ENCODE peak calls at places on chromosomes 2 and 18, in five cellular contexts. S, D, Q, E and L are unnamed samples.

GRCh38 chr18:22483407-22483806 is 65.7 kb upstream of the CTAGE1 start:
- DNase-seq in S (no peak), D (no peak), E (no peak), Q (no peak), L (no peak)

GRCh38 chr2:60555066-60555793 is 1.8 kb upstream of the BCL11A start:
- DNase-seq in D (no peak), Q (peak), S (peak), E (peak), L (peak)

GRCh38 chr2:112811841-112812306 is 24.7 kb downstream of the IL1B start:
- DNase-seq in D (no peak), E (peak), S (peak), Q (no peak), L (no peak)

GRCh38 chr2:128376241-128377041 is 57.8 kb upstream of the HS6ST1 start:
- DNase-seq in D (no peak), S (no peak), E (no peak), Q (no peak), L (no peak)

GRCh38 chr2:158179660-158180059 is 78.0 kb downstream of the UPP2 start:
- DNase-seq in D (no peak), Q (no peak), E (peak), S (peak), L (peak)

GRCh38 chr2:10009811-10010781 is 33.3 kb upstream of the KLF11 start:
- DNase-seq in Q (no peak), S (peak), D (no peak), E (peak), L (peak)

GRCh38 chr2:143030127-143030526 is 99.1 kb upstream of the ARHGAP15 start:
- DNase-seq in E (peak), Q (no peak), D (no peak), S (peak), L (no peak)

GRCh38 chr2:101367508-101367907 is 19.8 kb downstream of the CREG2 start:
- DNase-seq in E (no peak), Q (no peak), D (no peak), S (no peak), L (no peak)

GRCh38 chr2:208025814-208026184 is 472 bp upstream of the PLEKHM3 start:
- DNase-seq in E (no peak), S (no peak), D (no peak), Q (peak), L (no peak)

GRCh38 chr2:178084273-178084672 is 11.7 kb upstream of the PDE11A start:
- DNase-seq in E (no peak), S (no peak), Q (no peak), D (no peak), L (no peak)

GRCh38 chr2:19538411-19538963 is 180.1 kb upstream of the OSR1 start:
- DNase-seq in D (no peak), E (peak), Q (no peak), S (peak), L (peak)

GRCh38 chr2:39135678-39136259 is 14.9 kb upstream of the SOS1 start:
- DNase-seq in Q (no peak), S (no peak), E (no peak), D (no peak), L (no peak)

GRCh38 chr2:165454905-165455304 is 14.6 kb upstream of the CSRNP3 start:
- DNase-seq in S (no peak), E (no peak), Q (no peak), D (no peak), L (no peak)

GRCh38 chr2:75959724-75960123 is 249.0 kb upstream of the GCFC2 start:
- DNase-seq in Q (no peak), S (no peak), D (no peak), E (no peak), L (no peak)

GRCh38 chr2:135844285-135844985 is 7.5 kb upstream of the LCT start:
- DNase-seq in D (no peak), E (no peak), Q (no peak), S (no peak), L (no peak)

GRCh38 chr18:31511098-31511497 is 13.1 kb downstream of the DSG2 start:
- DNase-seq in E (no peak), D (no peak), S (no peak), Q (no peak), L (no peak)

GRCh38 chr2:196218109-196218508 is 46.7 kb upstream of the STK17B start:
- DNase-seq in Q (no peak), S (no peak), D (no peak), E (no peak), L (no peak)

GRCh38 chr2:233208382-233209116 is 42.9 kb upstream of the ATG16L1 start:
- DNase-seq in D (no peak), S (no peak), Q (no peak), E (no peak), L (no peak)

GRCh38 chr2:212364106-212364505 is 174.5 kb downstream of the ERBB4 start:
- DNase-seq in E (peak), S (no peak), Q (no peak), D (no peak), L (no peak)

GRCh38 chr2:111219734-111220505 is 99.2 kb downstream of the BCL2L11 start:
- DNase-seq in Q (no peak), D (no peak), E (no peak), S (no peak), L (no peak)

GRCh38 chr2:22798389-22798788 is 586.6 kb upstream of the KLHL29 start:
- DNase-seq in S (no peak), E (no peak), D (no peak), Q (no peak), L (no peak)

GRCh38 chr2:42025151-42025582 is 22.7 kb upstream of the PKDCC start:
- DNase-seq in Q (peak), S (peak), D (no peak), E (peak), L (no peak)

GRCh38 chr2:207142461-207142860 is 23.3 kb downstream of the KLF7 start:
- DNase-seq in E (no peak), D (no peak), S (no peak), Q (no peak), L (no peak)

GRCh38 chr2:200309296-200309846 is 2.9 kb downstream of the SPATS2L start:
- DNase-seq in E (no peak), S (no peak), D (no peak), Q (no peak), L (no peak)

GRCh38 chr2:235864746-235865535 is 303.2 kb downstream of the GBX2 start:
- DNase-seq in S (peak), Q (no peak), D (no peak), E (no peak), L (no peak)

GRCh38 chr2:149364839-149365238 is 34.5 kb downstream of the LYPD6 start:
- DNase-seq in S (no peak), D (no peak), Q (no peak), E (no peak), L (no peak)

GRCh38 chr18:35239314-35239713 is 1.5 kb upstream of the ZNF397 start:
- DNase-seq in D (no peak), S (no peak), Q (no peak), E (peak), L (no peak)

GRCh38 chr2:147860009-147860408 is 15.2 kb downstream of the ACVR2A start:
- DNase-seq in D (no peak), Q (peak), E (no peak), S (no peak), L (no peak)

GRCh38 chr2:190402986-190403385 is 5.2 kb upstream of the MFSD6 start:
- DNase-seq in E (no peak), Q (no peak), D (no peak), S (no peak), L (no peak)

GRCh38 chr2:16774980-16775963 is 109.6 kb upstream of the CYRIA start:
- DNase-seq in E (peak), D (peak), S (no peak), Q (peak), L (peak)

GRCh38 chr2:85753035-85753524 is 711 bp upstream of the ATOH8 start:
- DNase-seq in S (no peak), E (no peak), Q (no peak), D (no peak), L (peak)
- H4K91ac ChIP-seq in S (peak), E (peak), Q (no peak), D (no peak), L (peak)

DNA sequence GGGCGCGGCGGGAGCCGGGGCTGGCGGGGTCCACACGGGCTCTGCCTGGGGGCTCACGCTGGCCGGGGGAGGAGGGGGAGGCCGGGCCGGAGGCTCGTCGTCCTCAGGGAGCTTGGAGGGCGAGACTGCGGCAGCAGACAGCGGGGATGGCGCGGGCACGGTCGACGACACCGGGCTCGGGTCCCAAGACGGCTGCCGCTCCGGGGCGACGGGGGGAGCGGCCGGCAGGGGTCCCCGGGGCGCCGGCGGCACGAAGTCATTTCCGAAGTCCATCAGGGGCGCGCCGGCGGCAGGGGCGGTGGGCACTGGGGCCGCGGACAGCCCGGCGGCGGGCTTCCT is 488 bp downstream of the RTN4 start:
- DNase-seq in Q (no peak), D (no peak), S (no peak), E (no peak), L (no peak)
- H2BK120ac ChIP-seq in Q (no peak), D (no peak), S (peak), E (peak), L (peak)

DNA sequence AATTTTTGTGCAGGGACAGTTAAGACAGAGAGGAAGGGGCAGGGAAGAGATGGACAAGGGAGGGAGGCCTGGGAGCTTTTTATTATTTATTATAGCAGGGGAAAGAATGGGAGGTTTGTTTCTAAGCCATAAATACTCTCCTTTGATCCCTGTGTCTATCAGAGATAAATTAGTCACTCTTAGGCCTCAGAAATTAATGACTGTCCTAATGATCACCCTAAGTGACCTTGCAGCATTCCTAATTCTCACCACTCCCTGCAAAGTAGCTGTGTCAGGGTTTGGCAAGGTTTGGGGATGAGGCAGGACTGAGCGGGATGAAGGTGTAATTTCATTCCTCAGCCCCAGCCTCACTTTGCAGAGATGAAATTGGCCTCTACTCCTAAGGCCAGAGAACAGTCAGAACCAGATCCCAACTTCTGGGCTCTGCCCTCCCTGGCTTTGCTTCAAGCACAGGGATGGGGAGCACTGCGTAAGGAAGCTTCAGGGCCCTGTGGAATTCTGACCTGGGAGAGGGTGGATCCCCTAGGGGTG is 95.0 kb downstream of the TMEM17 start:
- DNase-seq in Q (no peak), D (peak), S (no peak), E (no peak), L (no peak)
- H4K91ac ChIP-seq in Q (no peak), D (no peak), S (no peak), E (no peak), L (peak)

GRCh38 chr2:170711774-170712652 is 3.1 kb upstream of the SP5 start:
- DNase-seq in S (no peak), D (peak), Q (peak), E (no peak), L (no peak)
- H2BK120ac ChIP-seq in S (no peak), D (peak), Q (no peak), E (peak), L (no peak)

GRCh38 chr2:7666561-7667259 is 749.5 kb downstream of the RNF144A start:
- DNase-seq in E (no peak), S (no peak), D (no peak), Q (no peak), L (no peak)
- H4K91ac ChIP-seq in E (no peak), S (no peak), D (no peak), Q (no peak), L (no peak)

GRCh38 chr2:26346454-26347053 is at the start of gene ADGRF3:
- DNase-seq in Q (peak), S (peak), D (peak), E (peak), L (peak)

GRCh38 chr2:26345284-26345553 is 724 bp upstream of the SELENOI start:
- DNase-seq in D (no peak), E (no peak), S (no peak), Q (no peak), L (no peak)

GRCh38 chr2:26344581-26345283 is 1.2 kb upstream of the SELENOI start:
- DNase-seq in Q (peak), E (peak), S (peak), D (no peak), L (peak)

GRCh38 chr2:26347286-26347865 is 787 bp upstream of the ADGRF3 start:
- DNase-seq in D (no peak), Q (no peak), S (peak), E (peak), L (peak)

GRCh38 chr2:26345554-26346453 is at the start of gene SELENOI:
- DNase-seq in D (peak), Q (peak), E (peak), S (peak), L (peak)
- H2BK120ac ChIP-seq in D (no peak), Q (no peak), E (peak), S (peak), L (peak)

GRCh38 chr2:241315879-241316700 is at the start of gene SEPTIN2:
- DNase-seq in E (peak), D (no peak), S (peak), Q (no peak), L (peak)
- H4K91ac ChIP-seq in E (peak), D (no peak), S (peak), Q (no peak), L (peak)